ENCODE peak calls at places on chromosomes 13 and 19, in five cellular contexts. A, D, N, U and R are unnamed samples.

GRCh38 chr13:54196684-54197083 is 1168.1 kb downstream of the OLFM4 start:
- DNase-seq in A (no peak), D (no peak), N (no peak), U (no peak), R (no peak)

GRCh38 chr19:32649751-32650150 is 25.2 kb downstream of the ANKRD27 start:
- DNase-seq in A (no peak), D (no peak), N (no peak), U (no peak), R (no peak)

GRCh38 chr13:59793107-59793506 is 370.6 kb downstream of the DIAPH3 start:
- DNase-seq in A (no peak), D (no peak), N (no peak), U (no peak), R (no peak)

GRCh38 chr19:16340092-16340491 is 15.5 kb downstream of the KLF2 start:
- DNase-seq in A (no peak), D (no peak), N (no peak), U (no peak), R (no peak)

GRCh38 chr13:79423801-79424642 is 18.0 kb upstream of the RBM26 start:
- DNase-seq in A (peak; percentile 14), D (peak; percentile 76), N (no peak), U (peak; percentile 34), R (no peak)

GRCh38 chr19:40365613-40366401 is 17.3 kb downstream of the PLD3 start:
- DNase-seq in A (peak; percentile 63), D (peak; percentile 75), N (peak; percentile 76), U (peak; percentile 97), R (peak; percentile 91)

GRCh38 chr19:42325896-42326771 is 699 bp downstream of the MEGF8 start:
- DNase-seq in A (no peak), D (no peak), N (no peak), U (no peak), R (peak; percentile 50)

GRCh38 chr13:32107474-32107873 is 75.9 kb downstream of the FRY start:
- DNase-seq in A (no peak), D (no peak), N (no peak), U (no peak), R (no peak)

GRCh38 chr13:36157475-36157874 is 26.3 kb upstream of the DCLK1 start:
- DNase-seq in A (no peak), D (no peak), N (no peak), U (no peak), R (no peak)

GRCh38 chr13:74774252-74774651 is 640.0 kb upstream of the KLF12 start:
- DNase-seq in A (no peak), D (peak; percentile 62), N (no peak), U (no peak), R (no peak)

GRCh38 chr19:1118999-1119398 is 15.2 kb downstream of the GPX4 start:
- DNase-seq in A (no peak), D (no peak), N (no peak), U (no peak), R (no peak)

GRCh38 chr13:73303858-73304257 is 245.1 kb downstream of the KLF5 start:
- DNase-seq in A (no peak), D (no peak), N (no peak), U (no peak), R (no peak)

GRCh38 chr13:73307481-73307880 is 248.7 kb downstream of the KLF5 start:
- DNase-seq in A (no peak), D (no peak), N (no peak), U (no peak), R (no peak)

GRCh38 chr13:73300718-73301425 is 242.1 kb downstream of the KLF5 start:
- DNase-seq in A (no peak), D (no peak), N (no peak), U (no peak), R (no peak)

GRCh38 chr13:73306688-73307087 is 247.9 kb downstream of the KLF5 start:
- DNase-seq in A (no peak), D (no peak), N (no peak), U (no peak), R (no peak)

GRCh38 chr13:73304442-73304841 is 245.6 kb downstream of the KLF5 start:
- DNase-seq in A (no peak), D (no peak), N (no peak), U (no peak), R (no peak)
- TF ChIP-seq CTCF in A (no peak), D (no peak), N (no peak), U (no peak), R (no peak)

DNA sequence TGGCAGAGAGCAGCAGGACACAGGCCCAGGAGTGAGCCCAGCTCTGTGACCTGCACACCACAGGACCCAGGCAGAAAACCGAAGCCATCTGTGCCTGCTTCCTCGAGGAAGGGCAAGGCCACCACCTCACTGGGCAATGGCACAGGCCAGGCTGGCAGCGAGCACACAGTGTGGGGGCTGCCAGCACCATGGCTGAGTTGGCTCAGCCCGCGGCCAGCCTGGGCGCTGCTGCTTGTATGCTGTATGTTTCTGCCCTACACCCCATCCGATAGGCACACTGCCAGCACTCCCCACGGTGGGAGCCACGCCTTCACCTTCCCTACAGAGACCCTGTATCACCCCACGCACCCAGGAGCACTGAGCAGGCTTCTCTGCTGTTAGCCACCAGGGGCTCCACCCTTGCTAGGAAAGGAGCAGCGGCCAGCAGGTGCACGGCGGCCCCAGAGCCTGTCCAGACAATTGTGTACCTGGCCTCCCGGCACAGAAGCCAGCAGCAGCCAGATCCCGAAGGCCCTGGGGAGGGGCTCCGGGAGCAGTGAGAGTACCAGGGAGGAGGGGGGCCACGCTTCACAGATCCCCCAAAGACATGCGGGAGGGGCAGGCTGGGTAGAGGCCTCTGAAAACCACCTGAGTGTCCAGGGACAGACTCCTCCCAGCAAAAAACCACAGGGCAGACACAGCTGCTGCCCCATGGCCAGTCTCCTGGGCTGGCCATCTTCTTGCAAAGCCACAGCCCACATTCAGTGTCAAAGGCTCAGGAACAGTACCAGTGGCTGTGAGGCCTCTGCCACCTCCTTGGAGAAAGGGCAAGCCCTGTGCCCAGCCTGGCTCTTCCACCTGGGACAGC is 56.1 kb downstream of the MLLT1 start:
- DNase-seq in A (peak; percentile 56), D (no peak), N (no peak), U (no peak), R (no peak)
- TF ChIP-seq CTCF in A (peak; percentile 48), D (no peak), N (no peak), U (no peak), R (no peak)

DNA sequence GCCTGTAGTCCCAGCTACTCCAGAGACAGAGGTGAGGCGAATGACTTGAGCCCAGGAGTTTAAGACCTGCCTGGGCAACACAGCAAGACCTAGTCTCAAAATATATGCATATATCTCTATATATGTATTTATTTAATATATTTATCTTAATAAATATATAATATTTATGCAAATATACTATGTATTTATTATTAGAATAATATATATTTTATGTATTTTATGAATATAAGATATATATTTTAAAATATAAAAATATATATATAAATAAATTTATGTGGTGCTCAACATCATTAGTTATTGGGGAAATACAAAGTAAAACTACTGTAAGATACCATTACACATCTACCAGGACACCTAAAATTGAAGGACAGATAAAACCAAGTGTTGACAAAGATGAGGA is 58.1 kb upstream of the IPO5 start:
- DNase-seq in A (no peak), D (no peak), N (no peak), U (no peak), R (no peak)
- TF ChIP-seq CTCF in A (no peak), D (no peak), N (no peak), U (no peak), R (no peak)

DNA sequence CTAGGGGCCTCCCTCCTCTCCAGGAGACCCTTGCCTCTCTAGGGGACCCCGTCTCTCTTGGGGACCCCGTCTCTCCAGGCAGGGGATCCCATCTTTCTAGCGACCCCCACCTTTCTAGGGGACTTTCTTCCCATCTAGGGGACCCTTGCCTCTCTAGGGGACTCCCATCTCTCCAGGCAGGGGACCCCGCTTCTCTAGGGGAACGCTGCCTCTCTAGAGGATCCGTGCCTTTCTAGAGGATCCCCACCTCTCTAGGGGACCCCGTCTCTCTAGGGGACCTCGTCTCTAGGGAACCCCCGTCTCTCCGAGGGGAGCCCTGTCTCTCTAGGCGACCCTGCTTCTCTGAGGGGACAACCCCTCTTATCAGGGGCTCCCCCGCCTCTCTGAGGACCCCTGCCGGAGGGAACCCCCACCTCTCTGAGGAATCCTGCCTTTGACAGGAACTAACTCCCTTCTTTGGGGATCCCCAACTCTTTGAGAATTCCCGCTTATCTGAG is 19.1 kb upstream of the GATAD2A start:
- DNase-seq in A (no peak), D (no peak), N (no peak), U (no peak), R (no peak)
- TF ChIP-seq CTCF in A (no peak), D (peak; percentile 27), N (no peak), U (no peak), R (no peak)

DNA sequence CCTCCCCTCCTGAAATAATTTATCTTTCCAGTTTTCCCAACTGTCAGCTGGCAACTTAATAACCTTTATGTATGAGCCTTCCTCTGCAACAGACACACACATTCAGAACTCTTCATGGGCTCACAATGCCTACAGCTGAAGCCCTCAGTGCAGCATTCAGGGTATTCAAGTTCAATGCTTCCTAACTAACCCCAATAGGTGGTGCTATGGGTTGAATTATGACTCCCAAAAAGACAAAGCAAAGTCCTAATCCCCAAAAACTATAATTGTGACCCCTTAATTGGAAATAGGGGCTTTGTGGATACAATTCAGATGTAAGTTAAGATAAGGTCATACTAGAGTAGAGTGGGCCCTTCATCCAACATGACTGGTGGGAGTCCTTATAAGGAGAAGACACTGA is 202.2 kb downstream of the SUCLA2 start:
- DNase-seq in A (no peak), D (peak; percentile 40), N (no peak), U (no peak), R (no peak)
- TF ChIP-seq CTCF in A (no peak), D (peak; percentile 41), N (no peak), U (peak; percentile 32), R (no peak)

GRCh38 chr13:39210961-39211534 is 172.8 kb downstream of the NHLRC3 start:
- DNase-seq in A (no peak), D (no peak), N (no peak), U (no peak), R (no peak)
- TF ChIP-seq CTCF in A (no peak), D (no peak), N (no peak), U (no peak), R (no peak)

DNA sequence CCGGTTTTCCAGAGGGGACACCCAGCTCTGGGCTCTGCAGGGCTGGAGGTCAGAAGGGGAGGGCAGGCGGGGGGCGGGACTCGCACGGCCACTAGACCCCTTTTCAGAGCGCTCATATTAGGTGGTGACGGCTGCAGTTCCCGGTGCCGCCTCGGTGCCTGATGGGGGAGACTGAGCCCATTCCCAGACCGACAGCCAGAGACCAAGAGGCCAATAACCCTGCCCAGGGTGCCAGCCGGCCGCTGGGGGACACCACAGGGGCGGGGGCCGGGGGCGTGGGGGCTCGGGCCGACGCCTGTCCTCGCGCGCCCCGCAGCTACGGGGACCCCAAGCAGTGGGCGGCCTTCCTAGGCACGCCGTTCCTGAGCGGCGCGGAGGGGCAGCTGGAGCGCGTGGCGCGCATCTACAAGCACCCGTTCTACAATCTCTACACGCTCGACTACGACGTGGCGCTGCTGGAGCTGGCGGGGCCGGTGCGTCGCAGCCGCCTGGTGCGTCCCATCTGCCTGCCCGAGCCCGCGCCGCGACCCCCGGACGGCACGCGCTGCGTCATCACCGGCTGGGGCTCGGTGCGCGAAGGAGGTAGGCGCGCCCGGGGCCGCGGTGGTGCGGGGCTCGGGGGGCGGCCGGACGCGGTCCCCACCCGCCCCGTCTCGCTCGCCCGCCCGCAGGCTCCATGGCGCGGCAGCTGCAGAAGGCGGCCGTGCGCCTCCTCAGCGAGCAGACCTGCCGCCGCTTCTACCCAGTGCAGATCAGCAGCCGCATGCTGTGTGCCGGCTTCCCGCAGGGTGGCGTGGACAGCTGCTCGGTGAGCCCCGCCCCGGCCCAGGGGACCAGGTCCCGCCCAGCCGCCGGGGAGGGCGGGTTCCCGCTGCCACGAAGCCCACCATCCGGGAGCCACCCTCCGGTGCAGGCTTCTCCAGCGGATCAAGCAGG is 2.4 kb downstream of the TIMM13 start:
- DNase-seq in A (peak; percentile 70), D (peak; percentile 69), N (peak; percentile 70), U (no peak), R (no peak)
- TF ChIP-seq CTCF in A (no peak), D (peak; percentile 39), N (no peak), U (no peak), R (peak; percentile 41)